ENCODE peak calls at places on chromosome 17, in nine cellular contexts. J, Q, T, F, D, V, A, R and B are unnamed samples.

GRCh38 chr17:74296548-74296936 is 22.5 kb downstream of the DNAI2 start:
- DNase-seq in J (no peak), Q (peak), T (no peak), F (no peak), D (peak), V (peak), A (peak), R (peak), B (no peak)

GRCh38 chr17:82424863-82425159 is 6.4 kb upstream of the OGFOD3 start:
- DNase-seq in J (no peak), Q (no peak), T (no peak), F (no peak), D (no peak), V (no peak), A (no peak), R (no peak), B (no peak)

GRCh38 chr17:82524540-82524939 is 5.0 kb downstream of the FOXK2 start:
- DNase-seq in J (no peak), Q (no peak), T (no peak), F (no peak), D (no peak), V (no peak), A (no peak), R (no peak), B (no peak)

GRCh38 chr17:2253768-2254406 is 49.7 kb downstream of the SMG6 start:
- DNase-seq in J (no peak), Q (no peak), T (no peak), F (no peak), D (no peak), V (no peak), A (no peak), R (no peak), B (no peak)

GRCh38 chr17:64118452-64118979 is 11.4 kb downstream of the ERN1 start:
- DNase-seq in J (no peak), Q (peak), T (no peak), F (no peak), D (peak), V (no peak), A (peak), R (peak), B (no peak)

GRCh38 chr17:17749921-17750320 is 68.7 kb downstream of the RAI1 start:
- DNase-seq in J (no peak), Q (no peak), T (peak), F (peak), D (peak), V (peak), A (peak), R (peak), B (no peak)

GRCh38 chr17:17108681-17109049 is 66.4 kb downstream of the MPRIP start:
- DNase-seq in J (no peak), Q (peak), T (no peak), F (no peak), D (no peak), V (no peak), A (peak), R (no peak), B (no peak)

GRCh38 chr17:9195961-9196668 is 174.8 kb downstream of the NTN1 start:
- DNase-seq in J (no peak), Q (no peak), T (no peak), F (no peak), D (no peak), V (no peak), A (no peak), R (no peak), B (no peak)

GRCh38 chr17:78396436-78397335 is 18.2 kb downstream of the PGS1 start:
- DNase-seq in J (no peak), Q (peak), T (no peak), F (no peak), D (no peak), V (no peak), A (peak), R (no peak), B (no peak)

GRCh38 chr17:32320847-32321246 is 21.1 kb downstream of the C17orf75 start:
- DNase-seq in J (no peak), Q (no peak), T (no peak), F (no peak), D (no peak), V (no peak), A (no peak), R (no peak), B (no peak)

GRCh38 chr17:55321507-55322064 is 56.8 kb downstream of the HLF start:
- DNase-seq in J (no peak), Q (no peak), T (no peak), F (no peak), D (no peak), V (no peak), A (no peak), R (no peak), B (no peak)

GRCh38 chr17:1399366-1399678 is 700 bp downstream of the YWHAE start:
- DNase-seq in J (no peak), Q (peak), T (no peak), F (no peak), D (no peak), V (no peak), A (no peak), R (no peak), B (no peak)

GRCh38 chr17:67648032-67648761 is 69.5 kb upstream of the NOL11 start:
- DNase-seq in J (no peak), Q (no peak), T (no peak), F (no peak), D (peak), V (no peak), A (no peak), R (no peak), B (no peak)

GRCh38 chr17:61144876-61145564 is 254.6 kb upstream of the TBX2 start:
- DNase-seq in J (no peak), Q (no peak), T (no peak), F (no peak), D (no peak), V (no peak), A (no peak), R (no peak), B (no peak)

GRCh38 chr17:72538443-72538842 is 417.6 kb downstream of the SOX9 start:
- DNase-seq in J (no peak), Q (no peak), T (no peak), F (no peak), D (no peak), V (no peak), A (no peak), R (no peak), B (no peak)

GRCh38 chr17:79041041-79041570 is 17.1 kb downstream of the C1QTNF1 start:
- DNase-seq in J (no peak), Q (no peak), T (no peak), F (no peak), D (no peak), V (no peak), A (no peak), R (no peak), B (no peak)

GRCh38 chr17:5352681-5353289 is 66.7 kb downstream of the NUP88 start:
- DNase-seq in J (no peak), Q (no peak), T (no peak), F (no peak), D (no peak), V (no peak), A (no peak), R (no peak), B (no peak)

GRCh38 chr17:8710766-8711165 is 33.9 kb downstream of the CCDC42 start:
- DNase-seq in J (no peak), Q (no peak), T (no peak), F (no peak), D (peak), V (no peak), A (no peak), R (no peak), B (no peak)

GRCh38 chr17:1229354-1229890 is 40.8 kb upstream of the BHLHA9 start:
- DNase-seq in J (no peak), Q (peak), T (peak), F (no peak), D (peak), V (peak), A (peak), R (peak), B (no peak)

GRCh38 chr17:31398381-31399275 is 7.2 kb downstream of the RAB11FIP4 start:
- DNase-seq in J (no peak), Q (no peak), T (no peak), F (no peak), D (no peak), V (no peak), A (no peak), R (peak), B (no peak)

GRCh38 chr17:19508327-19508867 is 25.3 kb upstream of the SLC47A1 start:
- DNase-seq in J (no peak), Q (peak), T (no peak), F (no peak), D (peak), V (peak), A (no peak), R (no peak), B (no peak)

GRCh38 chr17:70767102-70767701 is 597.9 kb downstream of the KCNJ2 start:
- DNase-seq in J (peak), Q (no peak), T (no peak), F (peak), D (peak), V (peak), A (no peak), R (no peak), B (peak)

GRCh38 chr17:10316986-10317834 is 55.6 kb downstream of the MYH13 start:
- DNase-seq in J (no peak), Q (peak), T (no peak), F (peak), D (no peak), V (peak), A (peak), R (peak), B (peak)

GRCh38 chr17:1802429-1802828 is 27.3 kb downstream of the SMYD4 start:
- DNase-seq in J (no peak), Q (no peak), T (no peak), F (no peak), D (no peak), V (no peak), A (no peak), R (no peak), B (no peak)

GRCh38 chr17:44970136-44970737 is 2.1 kb upstream of the C1QL1 start:
- DNase-seq in J (no peak), Q (peak), T (no peak), F (no peak), D (no peak), V (peak), A (peak), R (peak), B (no peak)

GRCh38 chr17:64384253-64385186 is 6.1 kb downstream of the PECAM1 start:
- DNase-seq in J (no peak), Q (no peak), T (no peak), F (no peak), D (peak), V (no peak), A (no peak), R (no peak), B (peak)

GRCh38 chr17:65408050-65408449 is 153.4 kb downstream of the AXIN2 start:
- DNase-seq in J (no peak), Q (no peak), T (no peak), F (no peak), D (no peak), V (no peak), A (no peak), R (no peak), B (no peak)

GRCh38 chr17:61862105-61862574 is 1.2 kb downstream of the BRIP1 start:
- DNase-seq in J (no peak), Q (no peak), T (no peak), F (no peak), D (no peak), V (peak), A (no peak), R (no peak), B (no peak)

GRCh38 chr17:43790311-43790940 is 10.2 kb downstream of the CFAP97D1 start:
- DNase-seq in J (no peak), Q (no peak), T (no peak), F (no peak), D (peak), V (no peak), A (no peak), R (no peak), B (no peak)

GRCh38 chr17:19002191-19002590 is 2.4 kb downstream of the FAM83G start:
- DNase-seq in J (no peak), Q (no peak), T (no peak), F (no peak), D (no peak), V (no peak), A (no peak), R (no peak), B (no peak)

GRCh38 chr17:41873559-41874292 is 8.5 kb upstream of the KLHL11 start:
- DNase-seq in J (no peak), Q (no peak), T (no peak), F (no peak), D (no peak), V (no peak), A (no peak), R (no peak), B (no peak)